ENCODE peak calls at places on chromosomes 7 and 10, in ten cellular contexts. G, Y, B, E, P, M, U, V, C and A are unnamed samples.

GRCh38 chr10:86376403-86376802 is 9.8 kb upstream of the GRID1 start:
- DNase-seq in G (no peak), Y (no peak), B (no peak), E (no peak), P (no peak), M (no peak), U (no peak), V (no peak), C (no peak), A (no peak)

GRCh38 chr10:57395921-57396320 is 871.8 kb downstream of the IPMK start:
- DNase-seq in G (no peak), Y (no peak), B (no peak), E (no peak), P (no peak), M (no peak), U (no peak), V (no peak), C (no peak), A (no peak)

GRCh38 chr7:356691-357462 is 66.9 kb downstream of the FOXL3 start:
- DNase-seq in G (no peak), Y (no peak), B (no peak), E (no peak), P (no peak), M (no peak), U (no peak), V (no peak), C (no peak), A (no peak)

GRCh38 chr10:14380746-14381145 is 50.0 kb upstream of the FRMD4A start:
- DNase-seq in G (no peak), Y (no peak), B (no peak), E (no peak), P (no peak), M (no peak), U (no peak), V (no peak), C (no peak), A (no peak)

GRCh38 chr7:142813262-142813661 is 41.6 kb upstream of the EPHB6 start:
- DNase-seq in G (no peak), Y (no peak), B (no peak), E (no peak), P (peak; percentile 88), M (no peak), U (no peak), V (no peak), C (peak; percentile 78), A (peak; percentile 88)

GRCh38 chr10:29415876-29416275 is 127.0 kb downstream of the LYZL1 start:
- DNase-seq in G (no peak), Y (no peak), B (no peak), E (no peak), P (peak; percentile 37), M (no peak), U (no peak), V (no peak), C (peak; percentile 38), A (no peak)

GRCh38 chr10:110081914-110082313 is 74.1 kb downstream of the ADD3 start:
- DNase-seq in G (no peak), Y (no peak), B (no peak), E (no peak), P (peak; percentile 91), M (no peak), U (no peak), V (peak; percentile 35), C (peak; percentile 89), A (no peak)

GRCh38 chr10:87591589-87591886 is 68.1 kb upstream of the PAPSS2 start:
- DNase-seq in G (no peak), Y (no peak), B (no peak), E (no peak), P (no peak), M (no peak), U (no peak), V (no peak), C (no peak), A (no peak)

GRCh38 chr7:23544913-23545354 is 13.2 kb upstream of the TRA2A start:
- DNase-seq in G (no peak), Y (no peak), B (no peak), E (no peak), P (peak; percentile 61), M (no peak), U (no peak), V (no peak), C (peak; percentile 37), A (peak; percentile 42)

GRCh38 chr10:99685232-99686041 is 26.1 kb downstream of the ENTPD7 start:
- DNase-seq in G (no peak), Y (peak; percentile 64), B (no peak), E (no peak), P (no peak), M (no peak), U (no peak), V (no peak), C (no peak), A (no peak)

GRCh38 chr10:86443936-86444335 is 77.3 kb upstream of the GRID1 start:
- DNase-seq in G (no peak), Y (no peak), B (no peak), E (no peak), P (peak; percentile 75), M (no peak), U (no peak), V (no peak), C (peak; percentile 42), A (no peak)